ENCODE peak calls at places on chromosomes 13 and 19, in ten cellular contexts. Z is T-helper 2 cell; H is choroid plexus epithelial cell; U is GM13976; B is CD4-positive, CD25-positive, alpha-beta regulatory T cell; M is mammary epithelial cell; D is NCI-H748 treated with DMSO at 0.1 percent for 48 hours; S is HT1080; O is GM04503; P is stimulated activated CD4-positive, alpha-beta T cell treated with anti-CD3 and anti-CD28 coated beads, TNF-alpha, amount 100 ng/mL, for 48 hours. L is an unnamed sample.

GRCh38 chr19:2984196-2984490 is 6.8 kb downstream of the TLE6 start:
- DNase-seq in Z (no peak), S (no peak), M (no peak), U (no peak), D (no peak), O (peak; percentile 12), P (no peak), H (no peak), B (no peak), L (no peak)

GRCh38 chr19:53971608-53972007 is 8.9 kb downstream of the CACNG8 start:
- DNase-seq in U (no peak), M (no peak), H (no peak), O (no peak), S (no peak), D (no peak), B (no peak), Z (no peak), P (no peak), L (no peak)

GRCh38 chr19:47651132-47651531 is 42.2 kb downstream of the BICRA start:
- DNase-seq in B (no peak), U (no peak), H (no peak), S (no peak), Z (no peak), P (no peak), O (no peak), D (no peak), M (no peak), L (no peak)

GRCh38 chr13:97342136-97342535 is 91.8 kb upstream of the RAP2A start:
- DNase-seq in Z (no peak), M (no peak), B (no peak), H (no peak), D (peak; percentile 1), S (no peak), O (no peak), P (no peak), U (no peak), L (no peak)

GRCh38 chr19:1713170-1713569 is 40.1 kb upstream of the ONECUT3 start:
- DNase-seq in U (no peak), H (no peak), O (no peak), P (no peak), Z (no peak), S (no peak), B (no peak), M (no peak), D (no peak), L (no peak)

GRCh38 chr13:99995503-99996176 is 14.1 kb downstream of the ZIC2 start:
- DNase-seq in D (peak; percentile 82), Z (no peak), B (no peak), H (peak; percentile 78), S (no peak), P (no peak), U (no peak), O (no peak), M (peak; percentile 48), L (no peak)

GRCh38 chr13:110723598-110723997 is 10.1 kb downstream of the ING1 start:
- DNase-seq in S (no peak), O (no peak), D (no peak), U (no peak), H (no peak), P (no peak), Z (no peak), B (no peak), M (no peak), L (no peak)

GRCh38 chr19:42113641-42114348 is 18.5 kb downstream of the POU2F2 start:
- DNase-seq in Z (no peak), D (no peak), U (peak; percentile 74), B (no peak), O (peak; percentile 91), P (no peak), M (peak; percentile 96), H (peak; percentile 90), S (peak; percentile 100), L (no peak)

GRCh38 chr13:24272452-24273161 is 36.8 kb upstream of the C1QTNF9 start:
- DNase-seq in P (no peak), B (no peak), D (no peak), O (no peak), S (no peak), Z (no peak), M (no peak), U (no peak), H (no peak), L (no peak)

GRCh38 chr19:48955308-48955958 is 758 bp downstream of the BAX start:
- DNase-seq in S (no peak), M (no peak), D (no peak), H (no peak), Z (no peak), U (no peak), B (no peak), O (no peak), P (no peak), L (no peak)

GRCh38 chr19:14479985-14480694 is 5.0 kb upstream of the PTGER1 start:
- DNase-seq in O (no peak), D (no peak), B (peak; percentile 47), Z (peak; percentile 57), H (peak; percentile 45), U (peak; percentile 92), P (peak; percentile 65), S (no peak), M (no peak), L (no peak)

GRCh38 chr13:21018220-21018619 is 43.2 kb downstream of the LATS2 start:
- DNase-seq in D (no peak), S (no peak), U (no peak), M (no peak), P (no peak), H (no peak), Z (no peak), B (no peak), O (no peak), L (no peak)

GRCh38 chr19:16351133-16351809 is 26.6 kb downstream of the KLF2 start:
- DNase-seq in D (no peak), Z (no peak), B (no peak), M (no peak), O (no peak), U (no peak), H (no peak), P (no peak), S (peak; percentile 45), L (no peak)

L was measured in T-helper 22 cell.